ENCODE peak calls at places on chromosomes 16 and 17, in ten cellular contexts. L, T, Z, J, F, R, M, C, U and I are unnamed samples.

GRCh38 chr17:78476973-78477372 is 98.5 kb downstream of the PGS1 start:
- DNase-seq in F (no peak), C (no peak), J (no peak), M (no peak), L (no peak), Z (no peak), U (no peak), R (no peak), T (no peak), I (no peak)

GRCh38 chr17:54899721-54900456 is 763 bp upstream of the TOM1L1 start:
- DNase-seq in F (no peak), M (no peak), J (no peak), Z (no peak), U (no peak), T (peak), C (no peak), R (no peak), L (no peak), I (no peak)

GRCh38 chr17:34811561-34811960 is 149.7 kb downstream of the CCT6B start:
- DNase-seq in Z (no peak), T (no peak), C (no peak), M (no peak), F (no peak), J (no peak), U (no peak), L (no peak), R (no peak), I (no peak)

GRCh38 chr16:48109496-48109895 is 46.3 kb downstream of the ABCC12 start:
- DNase-seq in R (no peak), U (no peak), C (no peak), F (no peak), T (no peak), L (no peak), J (no peak), M (no peak), Z (no peak), I (no peak)

GRCh38 chr17:41420134-41420533 is 4.3 kb downstream of the KRT37 start:
- DNase-seq in R (no peak), Z (no peak), U (no peak), F (no peak), J (no peak), T (no peak), L (no peak), C (no peak), M (no peak), I (no peak)

GRCh38 chr17:78753316-78754250 is 28.5 kb downstream of the CYTH1 start:
- DNase-seq in L (no peak), T (no peak), Z (no peak), J (no peak), R (no peak), U (no peak), M (no peak), C (no peak), F (no peak), I (peak)

GRCh38 chr16:12793120-12793889 is 10.4 kb downstream of the CPPED1 start:
- DNase-seq in T (no peak), C (no peak), J (no peak), U (no peak), L (no peak), M (no peak), R (no peak), Z (no peak), F (no peak), I (no peak)

GRCh38 chr17:11240041-11240801 is 792 bp upstream of the SHISA6 start:
- DNase-seq in Z (peak), T (no peak), M (no peak), C (no peak), L (no peak), F (no peak), U (no peak), J (no peak), R (no peak), I (no peak)

GRCh38 chr16:70706948-70707465 is 21.2 kb upstream of the MTSS2 start:
- DNase-seq in T (no peak), M (no peak), R (no peak), L (no peak), J (peak), U (no peak), Z (no peak), F (no peak), C (peak), I (no peak)

GRCh38 chr17:61533797-61534196 is 57.2 kb downstream of the NACA2 start:
- DNase-seq in M (no peak), J (no peak), U (no peak), F (no peak), T (no peak), C (no peak), R (no peak), L (no peak), Z (no peak), I (no peak)

GRCh38 chr16:57013268-57013667 is 23.9 kb downstream of the NLRC5 start:
- DNase-seq in C (peak), M (no peak), T (no peak), L (no peak), U (no peak), J (no peak), F (no peak), R (no peak), Z (no peak), I (no peak)

GRCh38 chr17:5780476-5780875 is 196.2 kb upstream of the NLRP1 start:
- DNase-seq in L (no peak), U (no peak), T (no peak), M (no peak), J (no peak), F (no peak), Z (no peak), C (no peak), R (no peak), I (no peak)

GRCh38 chr17:63402808-63403207 is 43.3 kb downstream of the CYB561 start:
- DNase-seq in U (no peak), F (no peak), R (no peak), J (no peak), C (no peak), L (no peak), T (no peak), Z (no peak), M (no peak), I (no peak)

GRCh38 chr17:82956726-82957468 is 117.1 kb upstream of the ZNF750 start:
- DNase-seq in T (peak), R (no peak), U (peak), M (no peak), L (no peak), Z (peak), J (no peak), F (no peak), C (no peak), I (no peak)

GRCh38 chr17:31538080-31538762 is 146.7 kb downstream of the RAB11FIP4 start:
- DNase-seq in F (no peak), C (no peak), J (no peak), R (no peak), T (peak), Z (no peak), U (no peak), L (no peak), M (no peak), I (no peak)

GRCh38 chr16:80923356-80923755 is 83.3 kb downstream of the CMC2 start:
- DNase-seq in F (no peak), Z (no peak), T (no peak), M (no peak), J (no peak), U (no peak), L (no peak), C (no peak), R (no peak), I (no peak)

GRCh38 chr16:1285669-1286491 is 23.6 kb upstream of the UBE2I start:
- DNase-seq in T (no peak), F (no peak), Z (no peak), M (no peak), J (no peak), R (no peak), C (no peak), L (no peak), U (no peak), I (no peak)

GRCh38 chr17:36833279-36833678 is 104.0 kb upstream of the LHX1 start:
- DNase-seq in U (no peak), L (no peak), M (no peak), C (no peak), Z (no peak), J (no peak), R (no peak), F (no peak), T (no peak), I (no peak)

GRCh38 chr16:85878875-85879274 is 20.1 kb upstream of the IRF8 start:
- DNase-seq in M (no peak), F (no peak), R (no peak), Z (peak), C (peak), U (no peak), L (no peak), J (peak), T (no peak), I (no peak)

GRCh38 chr17:75822119-75822799 is 21.9 kb downstream of the UNC13D start:
- DNase-seq in R (no peak), L (no peak), U (peak), T (peak), M (no peak), Z (no peak), F (no peak), J (no peak), C (no peak), I (no peak)

GRCh38 chr17:8060274-8060673 is 21.4 kb downstream of the ALOX15B start:
- DNase-seq in J (peak), C (peak), T (peak), Z (no peak), F (peak), U (peak), R (no peak), L (peak), M (peak), I (peak)

GRCh38 chr16:1494129-1494640 is 1.0 kb downstream of the TELO2 start:
- DNase-seq in C (peak), M (no peak), J (peak), T (no peak), R (no peak), U (no peak), Z (no peak), L (peak), F (no peak), I (no peak)

GRCh38 chr16:56679813-56680212 is 2.5 kb upstream of the MT1X start:
- DNase-seq in C (no peak), J (no peak), M (no peak), L (no peak), U (no peak), R (no peak), Z (no peak), T (no peak), F (no peak), I (no peak)

GRCh38 chr17:73255671-73256181 is 6.0 kb downstream of the CPSF4L start:
- DNase-seq in C (no peak), U (peak), L (no peak), Z (peak), J (peak), M (peak), F (peak), R (peak), T (peak), I (peak)